ENCODE peak calls at places on chromosomes 12 and 14, in ten cellular contexts. One of them, this sample, is unnamed.

GRCh38 chr12:128850400-128850799 is 2.9 kb upstream of the GLT1D1 start:
- DNase-seq in fibroblast of pulmonary artery: no peak
- DNase-seq in cardiac fibroblast: no peak
- DNase-seq in IMR-90: no peak
- DNase-seq in GM12864: no peak
- DNase-seq in lower lobe of right lung: no peak
- DNase-seq in psoas muscle: no peak
- DNase-seq in cardiac muscle cell: no peak
- DNase-seq in ovary: no peak
- DNase-seq in tibial nerve: no peak
- DNase-seq in this sample: no peak

GRCh38 chr12:100733817-100734593 is 60.6 kb upstream of the ANO4 start:
- DNase-seq in fibroblast of pulmonary artery: peak
- DNase-seq in cardiac fibroblast: peak
- DNase-seq in IMR-90: peak
- DNase-seq in GM12864: peak
- DNase-seq in lower lobe of right lung: no peak
- DNase-seq in psoas muscle: no peak
- DNase-seq in cardiac muscle cell: peak
- DNase-seq in ovary: no peak
- DNase-seq in tibial nerve: no peak
- DNase-seq in this sample: no peak

GRCh38 chr12:123033392-123034021 is 53.0 kb downstream of the ARL6IP4 start:
- DNase-seq in fibroblast of pulmonary artery: no peak
- DNase-seq in cardiac fibroblast: no peak
- DNase-seq in IMR-90: no peak
- DNase-seq in GM12864: no peak
- DNase-seq in lower lobe of right lung: no peak
- DNase-seq in psoas muscle: no peak
- DNase-seq in cardiac muscle cell: no peak
- DNase-seq in ovary: no peak
- DNase-seq in tibial nerve: no peak
- DNase-seq in this sample: no peak

GRCh38 chr14:94805726-94806288 is 35.9 kb upstream of the GSC start:
- DNase-seq in fibroblast of pulmonary artery: peak
- DNase-seq in cardiac fibroblast: peak
- DNase-seq in IMR-90: no peak
- DNase-seq in GM12864: no peak
- DNase-seq in lower lobe of right lung: no peak
- DNase-seq in psoas muscle: no peak
- DNase-seq in cardiac muscle cell: no peak
- DNase-seq in ovary: no peak
- DNase-seq in tibial nerve: peak
- DNase-seq in this sample: peak

GRCh38 chr12:21677622-21678277 is 20.1 kb upstream of the LDHB start:
- DNase-seq in fibroblast of pulmonary artery: no peak
- DNase-seq in cardiac fibroblast: no peak
- DNase-seq in IMR-90: peak
- DNase-seq in GM12864: no peak
- DNase-seq in lower lobe of right lung: no peak
- DNase-seq in psoas muscle: no peak
- DNase-seq in cardiac muscle cell: no peak
- DNase-seq in ovary: no peak
- DNase-seq in tibial nerve: no peak
- DNase-seq in this sample: no peak

GRCh38 chr14:47674148-47674545 is 1.3 kb downstream of the MDGA2 start:
- DNase-seq in fibroblast of pulmonary artery: no peak
- DNase-seq in cardiac fibroblast: no peak
- DNase-seq in IMR-90: no peak
- DNase-seq in GM12864: no peak
- DNase-seq in lower lobe of right lung: no peak
- DNase-seq in psoas muscle: no peak
- DNase-seq in cardiac muscle cell: peak
- DNase-seq in ovary: no peak
- DNase-seq in tibial nerve: no peak
- DNase-seq in this sample: no peak

GRCh38 chr12:93427779-93428564 is 13.8 kb downstream of the UBE2N start:
- DNase-seq in fibroblast of pulmonary artery: peak
- DNase-seq in cardiac fibroblast: peak
- DNase-seq in IMR-90: peak
- DNase-seq in GM12864: no peak
- DNase-seq in lower lobe of right lung: no peak
- DNase-seq in psoas muscle: no peak
- DNase-seq in cardiac muscle cell: no peak
- DNase-seq in ovary: no peak
- DNase-seq in tibial nerve: no peak
- DNase-seq in this sample: no peak

GRCh38 chr12:25065035-25065434 is 116.1 kb upstream of the BCAT1 start:
- DNase-seq in fibroblast of pulmonary artery: no peak
- DNase-seq in cardiac fibroblast: no peak
- DNase-seq in IMR-90: no peak
- DNase-seq in GM12864: no peak
- DNase-seq in lower lobe of right lung: no peak
- DNase-seq in psoas muscle: no peak
- DNase-seq in cardiac muscle cell: no peak
- DNase-seq in ovary: no peak
- DNase-seq in tibial nerve: no peak
- DNase-seq in this sample: no peak

GRCh38 chr14:105209646-105210045 is 28.5 kb upstream of the NUDT14 start:
- DNase-seq in fibroblast of pulmonary artery: no peak
- DNase-seq in cardiac fibroblast: no peak
- DNase-seq in IMR-90: no peak
- DNase-seq in GM12864: no peak
- DNase-seq in lower lobe of right lung: no peak
- DNase-seq in psoas muscle: no peak
- DNase-seq in cardiac muscle cell: no peak
- DNase-seq in ovary: no peak
- DNase-seq in tibial nerve: no peak
- DNase-seq in this sample: no peak
- TF ChIP-seq CTCF in fibroblast of pulmonary artery: no peak
- TF ChIP-seq CTCF in cardiac fibroblast: no peak
- TF ChIP-seq CTCF in IMR-90: no peak
- TF ChIP-seq CTCF in GM12864: no peak
- TF ChIP-seq CTCF in lower lobe of right lung: no peak
- TF ChIP-seq CTCF in psoas muscle: no peak
- TF ChIP-seq CTCF in cardiac muscle cell: no peak
- TF ChIP-seq CTCF in ovary: no peak
- TF ChIP-seq CTCF in tibial nerve: no peak
- TF ChIP-seq CTCF in this sample: no peak

GRCh38 chr12:111028830-111029229 is 108.5 kb upstream of the MYL2 start:
- DNase-seq in fibroblast of pulmonary artery: no peak
- DNase-seq in cardiac fibroblast: no peak
- DNase-seq in IMR-90: no peak
- DNase-seq in GM12864: no peak
- DNase-seq in lower lobe of right lung: no peak
- DNase-seq in psoas muscle: no peak
- DNase-seq in cardiac muscle cell: peak
- DNase-seq in ovary: no peak
- DNase-seq in tibial nerve: no peak
- DNase-seq in this sample: no peak
- H3K4me3 ChIP-seq in fibroblast of pulmonary artery: no peak
- H3K4me3 ChIP-seq in cardiac fibroblast: no peak
- H3K4me3 ChIP-seq in IMR-90: no peak
- H3K4me3 ChIP-seq in GM12864: no peak
- H3K4me3 ChIP-seq in lower lobe of right lung: no peak
- H3K4me3 ChIP-seq in psoas muscle: no peak
- H3K4me3 ChIP-seq in cardiac muscle cell: no peak
- H3K4me3 ChIP-seq in ovary: no peak
- H3K4me3 ChIP-seq in tibial nerve: no peak
- H3K4me3 ChIP-seq in this sample: no peak

GRCh38 chr14:61555056-61555838 is 140.1 kb upstream of the HIF1A start:
- DNase-seq in fibroblast of pulmonary artery: no peak
- DNase-seq in cardiac fibroblast: peak
- DNase-seq in IMR-90: peak
- DNase-seq in GM12864: no peak
- DNase-seq in lower lobe of right lung: no peak
- DNase-seq in psoas muscle: no peak
- DNase-seq in cardiac muscle cell: no peak
- DNase-seq in ovary: no peak
- DNase-seq in tibial nerve: no peak
- DNase-seq in this sample: no peak

GRCh38 chr14:61556455-61556854 is 138.9 kb upstream of the HIF1A start:
- DNase-seq in fibroblast of pulmonary artery: no peak
- DNase-seq in cardiac fibroblast: no peak
- DNase-seq in IMR-90: no peak
- DNase-seq in GM12864: no peak
- DNase-seq in lower lobe of right lung: no peak
- DNase-seq in psoas muscle: no peak
- DNase-seq in cardiac muscle cell: no peak
- DNase-seq in ovary: no peak
- DNase-seq in tibial nerve: no peak
- DNase-seq in this sample: no peak

GRCh38 chr14:61551419-61551818 is 143.9 kb upstream of the HIF1A start:
- DNase-seq in fibroblast of pulmonary artery: no peak
- DNase-seq in cardiac fibroblast: no peak
- DNase-seq in IMR-90: no peak
- DNase-seq in GM12864: no peak
- DNase-seq in lower lobe of right lung: no peak
- DNase-seq in psoas muscle: no peak
- DNase-seq in cardiac muscle cell: no peak
- DNase-seq in ovary: no peak
- DNase-seq in tibial nerve: no peak
- DNase-seq in this sample: no peak

GRCh38 chr14:61552196-61552595 is 143.1 kb upstream of the HIF1A start:
- DNase-seq in fibroblast of pulmonary artery: no peak
- DNase-seq in cardiac fibroblast: no peak
- DNase-seq in IMR-90: no peak
- DNase-seq in GM12864: no peak
- DNase-seq in lower lobe of right lung: no peak
- DNase-seq in psoas muscle: no peak
- DNase-seq in cardiac muscle cell: no peak
- DNase-seq in ovary: no peak
- DNase-seq in tibial nerve: no peak
- DNase-seq in this sample: no peak

DNA sequence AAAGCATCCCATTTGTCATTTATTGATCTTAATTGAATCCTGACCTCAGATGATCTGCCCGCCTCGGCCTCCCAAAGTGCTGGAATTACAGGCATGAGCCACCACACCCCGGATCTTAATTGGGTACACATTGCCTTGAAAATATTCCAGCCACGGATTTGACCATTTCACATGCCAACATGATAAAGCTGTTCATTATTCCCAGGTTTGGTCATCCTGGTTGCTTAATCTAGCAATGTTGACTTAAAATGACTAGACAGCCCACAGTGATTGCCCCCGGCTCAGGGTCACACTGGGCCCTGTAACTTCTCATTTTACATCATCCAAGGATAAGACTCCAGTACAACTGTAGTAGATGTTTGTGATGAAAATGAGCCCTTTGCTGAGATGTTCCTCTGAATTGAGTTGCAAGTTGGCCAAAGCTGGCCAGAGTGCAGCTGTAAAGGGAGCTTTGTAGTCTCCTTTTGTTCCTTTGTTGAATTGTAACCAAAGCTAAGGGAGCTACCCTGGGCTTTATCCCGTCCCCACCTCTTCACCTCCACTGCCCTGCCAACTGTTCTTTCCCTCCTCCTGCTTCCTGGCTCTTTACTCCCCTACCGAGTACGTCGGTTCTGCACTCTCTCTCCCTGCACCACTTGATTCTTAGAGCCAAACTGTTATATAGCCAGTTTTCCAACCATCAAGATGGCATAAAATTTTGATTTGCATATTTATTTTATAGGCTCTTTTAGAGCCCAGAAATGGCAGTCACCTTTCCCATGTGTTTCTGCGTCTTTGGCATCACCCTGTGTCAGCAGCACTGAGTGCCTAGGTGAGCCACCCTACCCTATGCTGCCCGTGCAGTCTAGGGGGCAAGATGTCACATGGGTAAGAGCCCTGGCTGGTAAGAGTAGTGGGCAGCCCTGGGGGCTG is 141.3 kb upstream of the HIF1A start:
- DNase-seq in fibroblast of pulmonary artery: peak
- DNase-seq in cardiac fibroblast: peak
- DNase-seq in IMR-90: peak
- DNase-seq in GM12864: no peak
- DNase-seq in lower lobe of right lung: no peak
- DNase-seq in psoas muscle: no peak
- DNase-seq in cardiac muscle cell: no peak
- DNase-seq in ovary: no peak
- DNase-seq in tibial nerve: peak
- DNase-seq in this sample: peak
- TF ChIP-seq CTCF in fibroblast of pulmonary artery: no peak
- TF ChIP-seq CTCF in cardiac fibroblast: no peak
- TF ChIP-seq CTCF in IMR-90: no peak
- TF ChIP-seq CTCF in GM12864: no peak
- TF ChIP-seq CTCF in lower lobe of right lung: no peak
- TF ChIP-seq CTCF in psoas muscle: no peak
- TF ChIP-seq CTCF in cardiac muscle cell: no peak
- TF ChIP-seq CTCF in ovary: no peak
- TF ChIP-seq CTCF in tibial nerve: no peak
- TF ChIP-seq CTCF in this sample: no peak

GRCh38 chr14:76947078-76947837 is 81.2 kb downstream of the IRF2BPL start:
- DNase-seq in fibroblast of pulmonary artery: peak
- DNase-seq in cardiac fibroblast: peak
- DNase-seq in IMR-90: peak
- DNase-seq in GM12864: no peak
- DNase-seq in lower lobe of right lung: peak
- DNase-seq in psoas muscle: peak
- DNase-seq in cardiac muscle cell: peak
- DNase-seq in ovary: peak
- DNase-seq in tibial nerve: peak
- DNase-seq in this sample: peak

GRCh38 chr14:76948976-76949375 is 79.5 kb downstream of the IRF2BPL start:
- DNase-seq in fibroblast of pulmonary artery: no peak
- DNase-seq in cardiac fibroblast: no peak
- DNase-seq in IMR-90: no peak
- DNase-seq in GM12864: no peak
- DNase-seq in lower lobe of right lung: no peak
- DNase-seq in psoas muscle: no peak
- DNase-seq in cardiac muscle cell: no peak
- DNase-seq in ovary: no peak
- DNase-seq in tibial nerve: no peak
- DNase-seq in this sample: no peak

GRCh38 chr14:76948213-76948947 is 80.1 kb downstream of the IRF2BPL start:
- DNase-seq in fibroblast of pulmonary artery: no peak
- DNase-seq in cardiac fibroblast: no peak
- DNase-seq in IMR-90: no peak
- DNase-seq in GM12864: no peak
- DNase-seq in lower lobe of right lung: peak
- DNase-seq in psoas muscle: no peak
- DNase-seq in cardiac muscle cell: no peak
- DNase-seq in ovary: no peak
- DNase-seq in tibial nerve: no peak
- DNase-seq in this sample: no peak

GRCh38 chr14:76947838-76948184 is 80.7 kb downstream of the IRF2BPL start:
- DNase-seq in fibroblast of pulmonary artery: no peak
- DNase-seq in cardiac fibroblast: no peak
- DNase-seq in IMR-90: no peak
- DNase-seq in GM12864: no peak
- DNase-seq in lower lobe of right lung: no peak
- DNase-seq in psoas muscle: no peak
- DNase-seq in cardiac muscle cell: no peak
- DNase-seq in ovary: no peak
- DNase-seq in tibial nerve: no peak
- DNase-seq in this sample: no peak

DNA sequence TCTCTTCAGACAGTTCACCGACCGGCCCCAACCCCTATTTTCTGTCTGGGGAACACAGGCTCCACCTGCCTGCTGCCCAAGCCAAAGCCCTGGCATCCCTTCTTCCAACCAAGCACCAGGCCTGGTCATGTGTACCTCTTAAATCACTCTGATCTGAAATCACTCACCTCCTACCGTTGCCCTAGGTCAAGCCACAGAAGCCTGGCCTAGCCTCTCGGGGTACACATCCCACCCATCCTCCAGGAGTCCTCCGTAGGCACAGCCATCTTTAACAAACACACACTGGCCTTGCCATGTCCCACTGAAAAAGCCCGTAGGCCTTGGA is 81.8 kb downstream of the IRF2BPL start:
- DNase-seq in fibroblast of pulmonary artery: no peak
- DNase-seq in cardiac fibroblast: no peak
- DNase-seq in IMR-90: no peak
- DNase-seq in GM12864: no peak
- DNase-seq in lower lobe of right lung: no peak
- DNase-seq in psoas muscle: no peak
- DNase-seq in cardiac muscle cell: no peak
- DNase-seq in ovary: no peak
- DNase-seq in tibial nerve: no peak
- DNase-seq in this sample: no peak
- H3K4me3 ChIP-seq in fibroblast of pulmonary artery: no peak
- H3K4me3 ChIP-seq in cardiac fibroblast: no peak
- H3K4me3 ChIP-seq in IMR-90: no peak
- H3K4me3 ChIP-seq in GM12864: no peak
- H3K4me3 ChIP-seq in lower lobe of right lung: no peak
- H3K4me3 ChIP-seq in psoas muscle: peak
- H3K4me3 ChIP-seq in cardiac muscle cell: no peak
- H3K4me3 ChIP-seq in ovary: no peak
- H3K4me3 ChIP-seq in tibial nerve: no peak
- H3K4me3 ChIP-seq in this sample: no peak

This sample was measured in retinal pigment epithelial cell.